ENCODE peak calls at places on chromosomes 5 and 9, in seven cellular contexts. One of them, this sample, is unnamed. For H3K4me1, the result is how much of the 10 kb centered on the place peaks cover.

GRCh38 chr5:111399113-111399512 is 113.2 kb downstream of the STARD4 start:
- DNase-seq in adrenal gland: no peak
- DNase-seq in sigmoid colon: no peak
- DNase-seq in spleen: no peak
- DNase-seq in HepG2: no peak
- DNase-seq in heart left ventricle: no peak
- DNase-seq in esophagus squamous epithelium: no peak
- DNase-seq in this sample: no peak

GRCh38 chr5:167573274-167574127 is 717.9 kb upstream of the WWC1 start:
- DNase-seq in adrenal gland: peak
- DNase-seq in spleen: no peak
- DNase-seq in heart left ventricle: no peak
- DNase-seq in esophagus squamous epithelium: no peak
- DNase-seq in HepG2: no peak
- DNase-seq in sigmoid colon: no peak
- DNase-seq in this sample: peak

GRCh38 chr5:111680737-111681413 is 76.1 kb downstream of the NREP start:
- DNase-seq in heart left ventricle: no peak
- DNase-seq in HepG2: peak
- DNase-seq in spleen: no peak
- DNase-seq in adrenal gland: peak
- DNase-seq in sigmoid colon: peak
- DNase-seq in esophagus squamous epithelium: no peak
- DNase-seq in this sample: peak

GRCh38 chr5:126811515-126812198 is 34.7 kb downstream of the LMNB1 start:
- DNase-seq in HepG2: no peak
- DNase-seq in sigmoid colon: no peak
- DNase-seq in adrenal gland: no peak
- DNase-seq in heart left ventricle: no peak
- DNase-seq in esophagus squamous epithelium: no peak
- DNase-seq in spleen: no peak
- DNase-seq in this sample: no peak

GRCh38 chr9:97077465-97078295 is 38.7 kb upstream of the CTSV start:
- DNase-seq in sigmoid colon: no peak
- DNase-seq in spleen: no peak
- DNase-seq in esophagus squamous epithelium: no peak
- DNase-seq in HepG2: no peak
- DNase-seq in heart left ventricle: no peak
- DNase-seq in adrenal gland: no peak
- DNase-seq in this sample: no peak

GRCh38 chr5:154642499-154643245 is 112.5 kb upstream of the LARP1 start:
- DNase-seq in spleen: no peak
- DNase-seq in esophagus squamous epithelium: no peak
- DNase-seq in sigmoid colon: no peak
- DNase-seq in adrenal gland: peak
- DNase-seq in heart left ventricle: no peak
- DNase-seq in HepG2: peak
- DNase-seq in this sample: no peak

GRCh38 chr9:96156151-96156550 is 145.8 kb downstream of the HSD17B3 start:
- DNase-seq in spleen: no peak
- DNase-seq in sigmoid colon: peak
- DNase-seq in heart left ventricle: no peak
- DNase-seq in HepG2: no peak
- DNase-seq in esophagus squamous epithelium: no peak
- DNase-seq in adrenal gland: no peak
- DNase-seq in this sample: no peak

GRCh38 chr5:168578006-168578405 is 1.2 kb downstream of the PANK3 start:
- DNase-seq in HepG2: no peak
- DNase-seq in heart left ventricle: no peak
- DNase-seq in adrenal gland: no peak
- DNase-seq in sigmoid colon: no peak
- DNase-seq in spleen: no peak
- DNase-seq in esophagus squamous epithelium: no peak
- DNase-seq in this sample: no peak

GRCh38 chr5:53407373-53407772 is 73.1 kb upstream of the FST start:
- DNase-seq in heart left ventricle: no peak
- DNase-seq in HepG2: no peak
- DNase-seq in spleen: no peak
- DNase-seq in sigmoid colon: no peak
- DNase-seq in adrenal gland: no peak
- DNase-seq in esophagus squamous epithelium: no peak
- DNase-seq in this sample: no peak

GRCh38 chr9:96040591-96041461 is 165.3 kb downstream of the ERCC6L2 start:
- DNase-seq in spleen: no peak
- DNase-seq in adrenal gland: no peak
- DNase-seq in esophagus squamous epithelium: no peak
- DNase-seq in HepG2: peak
- DNase-seq in sigmoid colon: no peak
- DNase-seq in heart left ventricle: no peak
- DNase-seq in this sample: no peak

GRCh38 chr5:176803943-176804498 is 6.3 kb upstream of the UNC5A start:
- DNase-seq in esophagus squamous epithelium: no peak
- DNase-seq in adrenal gland: peak
- DNase-seq in heart left ventricle: no peak
- DNase-seq in HepG2: no peak
- DNase-seq in spleen: no peak
- DNase-seq in sigmoid colon: no peak
- DNase-seq in this sample: no peak

GRCh38 chr5:95440825-95441224 is 49.7 kb downstream of the FAM81B start:
- DNase-seq in heart left ventricle: no peak
- DNase-seq in sigmoid colon: no peak
- DNase-seq in esophagus squamous epithelium: no peak
- DNase-seq in HepG2: no peak
- DNase-seq in spleen: no peak
- DNase-seq in adrenal gland: no peak
- DNase-seq in this sample: no peak

GRCh38 chr9:8627944-8628679 is 828.5 kb upstream of the DMAC1 start:
- DNase-seq in spleen: no peak
- DNase-seq in HepG2: no peak
- DNase-seq in sigmoid colon: no peak
- DNase-seq in esophagus squamous epithelium: no peak
- DNase-seq in adrenal gland: no peak
- DNase-seq in heart left ventricle: no peak
- DNase-seq in this sample: no peak

GRCh38 chr9:105431413-105432246 is 16.2 kb upstream of the FSD1L start:
- DNase-seq in esophagus squamous epithelium: no peak
- DNase-seq in heart left ventricle: no peak
- DNase-seq in sigmoid colon: no peak
- DNase-seq in adrenal gland: no peak
- DNase-seq in HepG2: no peak
- DNase-seq in spleen: no peak
- DNase-seq in this sample: no peak

GRCh38 chr5:103973669-103974068 is 411.1 kb upstream of the NUDT12 start:
- DNase-seq in sigmoid colon: no peak
- DNase-seq in heart left ventricle: no peak
- DNase-seq in HepG2: no peak
- DNase-seq in esophagus squamous epithelium: no peak
- DNase-seq in spleen: no peak
- DNase-seq in adrenal gland: no peak
- DNase-seq in this sample: no peak

GRCh38 chr5:144469106-144469505 is 298.4 kb downstream of the KCTD16 start:
- DNase-seq in adrenal gland: no peak
- DNase-seq in sigmoid colon: no peak
- DNase-seq in heart left ventricle: no peak
- DNase-seq in esophagus squamous epithelium: no peak
- DNase-seq in HepG2: no peak
- DNase-seq in spleen: no peak
- DNase-seq in this sample: no peak

GRCh38 chr9:95092321-95093072 is 225.0 kb downstream of the FANCC start:
- DNase-seq in heart left ventricle: no peak
- DNase-seq in esophagus squamous epithelium: no peak
- DNase-seq in sigmoid colon: peak
- DNase-seq in adrenal gland: no peak
- DNase-seq in HepG2: no peak
- DNase-seq in spleen: no peak
- DNase-seq in this sample: no peak

GRCh38 chr9:129656795-129657390 is 8.6 kb upstream of the PRRX2 start:
- DNase-seq in esophagus squamous epithelium: no peak
- DNase-seq in heart left ventricle: no peak
- DNase-seq in sigmoid colon: no peak
- DNase-seq in adrenal gland: no peak
- DNase-seq in HepG2: peak
- DNase-seq in spleen: no peak
- DNase-seq in this sample: no peak

GRCh38 chr5:98106116-98107088 is 667.1 kb upstream of the RGMB start:
- DNase-seq in sigmoid colon: no peak
- DNase-seq in heart left ventricle: no peak
- DNase-seq in adrenal gland: no peak
- DNase-seq in esophagus squamous epithelium: no peak
- DNase-seq in HepG2: no peak
- DNase-seq in spleen: no peak
- DNase-seq in this sample: no peak

GRCh38 chr5:151492729-151493128 is 45.3 kb downstream of the SLC36A1 start:
- DNase-seq in HepG2: no peak
- DNase-seq in esophagus squamous epithelium: no peak
- DNase-seq in adrenal gland: peak
- DNase-seq in heart left ventricle: no peak
- DNase-seq in sigmoid colon: no peak
- DNase-seq in spleen: no peak
- DNase-seq in this sample: no peak

GRCh38 chr5:176743136-176743827 is 67.1 kb upstream of the UNC5A start:
- DNase-seq in esophagus squamous epithelium: no peak
- DNase-seq in adrenal gland: no peak
- DNase-seq in sigmoid colon: no peak
- DNase-seq in heart left ventricle: peak
- DNase-seq in HepG2: no peak
- DNase-seq in spleen: peak
- DNase-seq in this sample: no peak

GRCh38 chr9:115099891-115100290 is 18.1 kb downstream of the TNC start:
- DNase-seq in adrenal gland: no peak
- DNase-seq in sigmoid colon: no peak
- DNase-seq in HepG2: no peak
- DNase-seq in spleen: no peak
- DNase-seq in esophagus squamous epithelium: no peak
- DNase-seq in heart left ventricle: no peak
- DNase-seq in this sample: no peak

GRCh38 chr9:136089697-136090045 is 5.4 kb downstream of the NACC2 start:
- DNase-seq in sigmoid colon: no peak
- DNase-seq in HepG2: no peak
- DNase-seq in adrenal gland: no peak
- DNase-seq in heart left ventricle: no peak
- DNase-seq in spleen: no peak
- DNase-seq in esophagus squamous epithelium: no peak
- DNase-seq in this sample: no peak

GRCh38 chr9:71629816-71630215 is 138.5 kb downstream of the CEMIP2 start:
- DNase-seq in adrenal gland: no peak
- DNase-seq in heart left ventricle: no peak
- DNase-seq in esophagus squamous epithelium: no peak
- DNase-seq in spleen: no peak
- DNase-seq in HepG2: no peak
- DNase-seq in sigmoid colon: no peak
- DNase-seq in this sample: no peak

GRCh38 chr5:176781638-176782570 is 28.5 kb upstream of the UNC5A start:
- DNase-seq in HepG2: no peak
- DNase-seq in esophagus squamous epithelium: no peak
- DNase-seq in adrenal gland: no peak
- DNase-seq in heart left ventricle: no peak
- DNase-seq in spleen: peak
- DNase-seq in sigmoid colon: peak
- DNase-seq in this sample: no peak

DNA sequence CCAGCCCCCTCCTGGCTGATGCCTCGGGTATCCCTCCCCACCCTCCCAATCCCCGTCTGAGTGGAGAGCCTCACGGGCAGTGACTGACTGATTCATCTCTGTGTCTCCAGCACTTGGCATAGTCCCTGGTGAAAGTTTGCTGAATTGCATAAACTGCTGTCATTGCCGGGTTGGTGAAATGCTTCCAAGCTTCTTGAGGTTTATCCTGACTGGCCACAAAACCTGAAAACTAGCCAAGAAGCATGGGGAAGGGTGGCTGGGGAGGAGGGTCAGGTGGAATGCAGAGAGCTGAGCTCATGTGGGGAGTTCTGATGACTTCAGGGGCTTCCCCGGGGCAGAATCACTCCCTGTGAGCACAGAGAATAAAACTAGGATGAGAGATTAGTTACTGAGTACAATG is 56.9 kb upstream of the GGTA1 start:
- DNase-seq in adrenal gland: peak
- DNase-seq in heart left ventricle: no peak
- DNase-seq in HepG2: no peak
- DNase-seq in esophagus squamous epithelium: no peak
- DNase-seq in sigmoid colon: peak
- DNase-seq in spleen: no peak
- DNase-seq in this sample: no peak
- H3K4me1 ChIP-seq in adrenal gland: under half
- H3K4me1 ChIP-seq in heart left ventricle: under half
- H3K4me1 ChIP-seq in HepG2: under half
- H3K4me1 ChIP-seq in esophagus squamous epithelium: half or more
- H3K4me1 ChIP-seq in sigmoid colon: under half
- H3K4me1 ChIP-seq in spleen: under half
- H3K4me1 ChIP-seq in this sample: under half

DNA sequence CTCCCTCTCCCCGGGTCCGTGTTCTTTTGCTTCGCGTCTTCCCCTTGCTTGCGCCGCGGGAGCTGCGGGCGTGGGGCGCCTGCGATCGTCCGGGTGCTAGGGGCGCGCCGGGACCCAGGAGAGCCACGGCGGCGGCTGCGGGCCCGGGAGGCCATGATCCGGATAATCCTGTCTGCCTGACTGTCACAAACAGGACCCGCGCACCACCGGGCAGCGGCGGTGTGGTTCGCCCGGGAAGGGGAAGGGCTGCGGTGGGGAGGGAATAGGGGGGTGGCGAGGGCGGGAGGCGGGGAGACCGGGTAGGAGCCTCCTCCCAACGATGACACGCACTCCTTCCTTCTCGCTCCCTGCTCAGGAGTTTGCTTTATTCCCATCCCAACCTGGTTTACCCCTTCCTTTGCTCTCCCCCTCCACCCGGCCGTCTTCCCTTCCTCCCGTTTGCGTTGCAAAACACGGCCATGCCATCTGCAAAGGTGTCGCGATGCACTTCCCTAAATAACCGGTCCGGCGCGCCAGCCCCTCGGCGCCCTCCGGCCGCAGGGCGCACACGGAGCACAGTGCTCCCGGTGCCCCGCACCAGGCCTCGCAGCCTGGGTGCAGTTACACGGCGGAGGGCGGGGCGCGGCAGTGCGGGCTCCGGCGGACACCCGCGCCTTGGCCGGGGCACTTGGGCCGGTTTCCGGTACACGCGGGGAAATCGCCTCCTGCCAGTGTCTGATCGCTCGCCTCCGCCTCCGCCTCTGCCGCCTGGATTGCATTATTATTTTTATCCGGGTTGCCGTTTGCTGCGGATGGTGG is 1.5 kb downstream of the SMARCA2 start:
- DNase-seq in HepG2: peak
- DNase-seq in heart left ventricle: peak
- DNase-seq in spleen: peak
- DNase-seq in adrenal gland: peak
- DNase-seq in esophagus squamous epithelium: peak
- DNase-seq in sigmoid colon: peak
- DNase-seq in this sample: peak
- TF ChIP-seq POLR2A in HepG2: no peak
- TF ChIP-seq POLR2A in heart left ventricle: no peak
- TF ChIP-seq POLR2A in spleen: peak
- TF ChIP-seq POLR2A in adrenal gland: peak
- TF ChIP-seq POLR2A in esophagus squamous epithelium: peak
- TF ChIP-seq POLR2A in sigmoid colon: peak
- TF ChIP-seq POLR2A in this sample: peak

GRCh38 chr5:79713727-79714126 is 24.1 kb downstream of the CMYA5 start:
- DNase-seq in heart left ventricle: no peak
- DNase-seq in sigmoid colon: no peak
- DNase-seq in adrenal gland: no peak
- DNase-seq in spleen: no peak
- DNase-seq in HepG2: no peak
- DNase-seq in esophagus squamous epithelium: no peak
- DNase-seq in this sample: no peak
- H3K4me1 ChIP-seq in heart left ventricle: under half
- H3K4me1 ChIP-seq in sigmoid colon: under half
- H3K4me1 ChIP-seq in adrenal gland: under half
- H3K4me1 ChIP-seq in spleen: under half
- H3K4me1 ChIP-seq in HepG2: under half
- H3K4me1 ChIP-seq in esophagus squamous epithelium: under half
- H3K4me1 ChIP-seq in this sample: under half

GRCh38 chr5:123535648-123536047 is 23.7 kb downstream of the CSNK1G3 start:
- DNase-seq in spleen: no peak
- DNase-seq in HepG2: no peak
- DNase-seq in adrenal gland: no peak
- DNase-seq in sigmoid colon: no peak
- DNase-seq in esophagus squamous epithelium: no peak
- DNase-seq in heart left ventricle: no peak
- DNase-seq in this sample: no peak
- TF ChIP-seq POLR2A in spleen: no peak
- TF ChIP-seq POLR2A in HepG2: no peak
- TF ChIP-seq POLR2A in adrenal gland: no peak
- TF ChIP-seq POLR2A in sigmoid colon: no peak
- TF ChIP-seq POLR2A in esophagus squamous epithelium: no peak
- TF ChIP-seq POLR2A in heart left ventricle: no peak
- TF ChIP-seq POLR2A in this sample: no peak